ENCODE peak calls at places on chromosomes 16 and 17, in five cellular contexts. One of them, this sample, is unnamed.

GRCh38 chr17:41632482-41633105 is 8.2 kb upstream of the KRT17 start:
- DNase-seq in AG08395: no peak
- DNase-seq in GM04504: no peak
- DNase-seq in AG04450: no peak
- DNase-seq in mucosa of gallbladder: no peak
- DNase-seq in this sample: no peak

GRCh38 chr16:28067604-28068382 is 4.3 kb upstream of the GSG1L start:
- DNase-seq in AG08395: peak; percentile 61
- DNase-seq in GM04504: no peak
- DNase-seq in AG04450: no peak
- DNase-seq in mucosa of gallbladder: no peak
- DNase-seq in this sample: peak; percentile 32

GRCh38 chr17:1865252-1866037 is 35.6 kb downstream of the RPA1 start:
- DNase-seq in AG08395: peak; percentile 66
- DNase-seq in GM04504: no peak
- DNase-seq in AG04450: no peak
- DNase-seq in mucosa of gallbladder: peak; percentile 45
- DNase-seq in this sample: peak; percentile 26

GRCh38 chr16:20675488-20676267 is 21.8 kb downstream of the ACSM1 start:
- DNase-seq in AG08395: no peak
- DNase-seq in GM04504: no peak
- DNase-seq in AG04450: no peak
- DNase-seq in mucosa of gallbladder: peak; percentile 71
- DNase-seq in this sample: peak; percentile 15

GRCh38 chr16:88783391-88784073 is 1.5 kb downstream of the PIEZO1 start:
- DNase-seq in AG08395: no peak
- DNase-seq in GM04504: no peak
- DNase-seq in AG04450: no peak
- DNase-seq in mucosa of gallbladder: no peak
- DNase-seq in this sample: peak; percentile 57

GRCh38 chr16:88599825-88600538 is 29.8 kb downstream of the ZC3H18 start:
- DNase-seq in AG08395: no peak
- DNase-seq in GM04504: no peak
- DNase-seq in AG04450: no peak
- DNase-seq in mucosa of gallbladder: no peak
- DNase-seq in this sample: no peak

GRCh38 chr16:87822571-87822970 is 46.7 kb downstream of the SLC7A5 start:
- DNase-seq in AG08395: no peak
- DNase-seq in GM04504: no peak
- DNase-seq in AG04450: no peak
- DNase-seq in mucosa of gallbladder: no peak
- DNase-seq in this sample: no peak

GRCh38 chr16:48627148-48627547 is 17.2 kb upstream of the N4BP1 start:
- DNase-seq in AG08395: no peak
- DNase-seq in GM04504: no peak
- DNase-seq in AG04450: no peak
- DNase-seq in mucosa of gallbladder: peak; percentile 6
- DNase-seq in this sample: no peak

GRCh38 chr17:60542066-60542465 is 16.0 kb upstream of the APPBP2 start:
- DNase-seq in AG08395: no peak
- DNase-seq in GM04504: no peak
- DNase-seq in AG04450: no peak
- DNase-seq in mucosa of gallbladder: no peak
- DNase-seq in this sample: no peak

GRCh38 chr17:40093580-40094201 is 6.7 kb downstream of the NR1D1 start:
- DNase-seq in AG08395: no peak
- DNase-seq in GM04504: no peak
- DNase-seq in AG04450: no peak
- DNase-seq in mucosa of gallbladder: no peak
- DNase-seq in this sample: no peak

GRCh38 chr16:75535211-75535843 is 581 bp downstream of the CHST5 start:
- DNase-seq in AG08395: no peak
- DNase-seq in GM04504: no peak
- DNase-seq in AG04450: no peak
- DNase-seq in mucosa of gallbladder: no peak
- DNase-seq in this sample: no peak

GRCh38 chr17:39224778-39225307 is 902 bp downstream of the STAC2 start:
- DNase-seq in AG08395: no peak
- DNase-seq in GM04504: no peak
- DNase-seq in AG04450: no peak
- DNase-seq in mucosa of gallbladder: no peak
- DNase-seq in this sample: no peak

GRCh38 chr16:81997738-81998137 is 13.5 kb downstream of the SDR42E1 start:
- DNase-seq in AG08395: peak; percentile 81
- DNase-seq in GM04504: peak; percentile 40
- DNase-seq in AG04450: peak; percentile 11
- DNase-seq in mucosa of gallbladder: peak; percentile 51
- DNase-seq in this sample: peak; percentile 89

GRCh38 chr17:82889496-82890338 is 49.9 kb upstream of the ZNF750 start:
- DNase-seq in AG08395: no peak
- DNase-seq in GM04504: no peak
- DNase-seq in AG04450: no peak
- DNase-seq in mucosa of gallbladder: peak; percentile 84
- DNase-seq in this sample: no peak

GRCh38 chr17:72942594-72942993 is 149.9 kb downstream of the SLC39A11 start:
- DNase-seq in AG08395: no peak
- DNase-seq in GM04504: no peak
- DNase-seq in AG04450: peak; percentile 2
- DNase-seq in mucosa of gallbladder: no peak
- DNase-seq in this sample: no peak

GRCh38 chr17:44959821-44960523 is 8.1 kb downstream of the C1QL1 start:
- DNase-seq in AG08395: no peak
- DNase-seq in GM04504: no peak
- DNase-seq in AG04450: no peak
- DNase-seq in mucosa of gallbladder: no peak
- DNase-seq in this sample: no peak

GRCh38 chr16:20385844-20386832 is 18.4 kb downstream of the PDILT start:
- DNase-seq in AG08395: peak; percentile 71
- DNase-seq in GM04504: peak; percentile 12
- DNase-seq in AG04450: peak; percentile 6
- DNase-seq in mucosa of gallbladder: peak; percentile 64
- DNase-seq in this sample: peak; percentile 23

GRCh38 chr16:4852221-4852872 is 5.1 kb downstream of the UBN1 start:
- DNase-seq in AG08395: peak; percentile 61
- DNase-seq in GM04504: no peak
- DNase-seq in AG04450: no peak
- DNase-seq in mucosa of gallbladder: no peak
- DNase-seq in this sample: peak; percentile 28

GRCh38 chr17:80637286-80637703 is 92.7 kb downstream of the RPTOR start:
- DNase-seq in AG08395: no peak
- DNase-seq in GM04504: no peak
- DNase-seq in AG04450: no peak
- DNase-seq in mucosa of gallbladder: no peak
- DNase-seq in this sample: no peak

GRCh38 chr17:50141750-50142119 is 8.7 kb downstream of the PPP1R9B start:
- DNase-seq in AG08395: no peak
- DNase-seq in GM04504: no peak
- DNase-seq in AG04450: no peak
- DNase-seq in mucosa of gallbladder: no peak
- DNase-seq in this sample: no peak

GRCh38 chr16:83143788-83144187 is 517.0 kb downstream of the CDH13 start:
- DNase-seq in AG08395: no peak
- DNase-seq in GM04504: no peak
- DNase-seq in AG04450: peak; percentile 27
- DNase-seq in mucosa of gallbladder: peak; percentile 21
- DNase-seq in this sample: peak; percentile 90

GRCh38 chr16:57301126-57301817 is 16.8 kb upstream of the PLLP start:
- DNase-seq in AG08395: no peak
- DNase-seq in GM04504: no peak
- DNase-seq in AG04450: no peak
- DNase-seq in mucosa of gallbladder: no peak
- DNase-seq in this sample: no peak

GRCh38 chr17:81143200-81143527 is 22.1 kb upstream of the PVALEF start:
- DNase-seq in AG08395: no peak
- DNase-seq in GM04504: no peak
- DNase-seq in AG04450: no peak
- DNase-seq in mucosa of gallbladder: no peak
- DNase-seq in this sample: no peak

GRCh38 chr17:47884905-47885735 is 10.9 kb upstream of the SP2 start:
- DNase-seq in AG08395: no peak
- DNase-seq in GM04504: no peak
- DNase-seq in AG04450: no peak
- DNase-seq in mucosa of gallbladder: no peak
- DNase-seq in this sample: no peak

GRCh38 chr16:15928261-15929104 is 20.9 kb upstream of the ABCC1 start:
- DNase-seq in AG08395: no peak
- DNase-seq in GM04504: no peak
- DNase-seq in AG04450: no peak
- DNase-seq in mucosa of gallbladder: no peak
- DNase-seq in this sample: no peak

GRCh38 chr17:27241346-27241946 is 52.5 kb upstream of the WSB1 start:
- DNase-seq in AG08395: peak; percentile 27
- DNase-seq in GM04504: no peak
- DNase-seq in AG04450: no peak
- DNase-seq in mucosa of gallbladder: peak; percentile 58
- DNase-seq in this sample: peak; percentile 29

GRCh38 chr17:10053976-10054551 is 144.3 kb downstream of the GAS7 start:
- DNase-seq in AG08395: no peak
- DNase-seq in GM04504: no peak
- DNase-seq in AG04450: no peak
- DNase-seq in mucosa of gallbladder: no peak
- DNase-seq in this sample: peak; percentile 37

GRCh38 chr17:4195306-4195705 is 52.3 kb downstream of the CYB5D2 start:
- DNase-seq in AG08395: peak; percentile 75
- DNase-seq in GM04504: peak; percentile 77
- DNase-seq in AG04450: no peak
- DNase-seq in mucosa of gallbladder: no peak
- DNase-seq in this sample: peak; percentile 42

GRCh38 chr17:59702304-59702703 is 4.9 kb downstream of the PTRH2 start:
- DNase-seq in AG08395: no peak
- DNase-seq in GM04504: no peak
- DNase-seq in AG04450: no peak
- DNase-seq in mucosa of gallbladder: no peak
- DNase-seq in this sample: no peak

This sample was measured in RPMI7951.